ENCODE peak calls at places on chromosomes 16 and 17, in six cellular contexts. K is thoracic aorta, D is endodermal cell, P is lung, C is mammary epithelial cell, I is GM12865. E is an unnamed sample.

GRCh38 chr16:29875206-29875605 is 12.2 kb upstream of the CDIPT start:
- DNase-seq in K (no peak), D (no peak), P (no peak), C (no peak), I (no peak), E (no peak)

GRCh38 chr17:70797166-70797565 is 627.8 kb downstream of the KCNJ2 start:
- DNase-seq in K (no peak), D (no peak), P (no peak), C (no peak), I (no peak), E (no peak)

GRCh38 chr17:17151962-17152361 is 54.2 kb downstream of the PLD6 start:
- DNase-seq in K (peak), D (no peak), P (peak), C (peak), I (peak), E (peak)

GRCh38 chr17:47120521-47121095 is 68.5 kb downstream of the CDC27 start:
- DNase-seq in K (no peak), D (no peak), P (no peak), C (no peak), I (no peak), E (peak)

GRCh38 chr16:82741073-82741615 is 114.4 kb downstream of the CDH13 start:
- DNase-seq in K (no peak), D (no peak), P (no peak), C (peak), I (no peak), E (no peak)

GRCh38 chr17:17605747-17606083 is 14.2 kb upstream of the PEMT start:
- DNase-seq in K (no peak), D (no peak), P (no peak), C (no peak), I (peak), E (peak)

GRCh38 chr16:10180771-10181163 is 1.5 kb downstream of the GRIN2A start:
- DNase-seq in K (no peak), D (peak), P (no peak), C (no peak), I (peak), E (no peak)

GRCh38 chr16:57480127-57480753 is 6.1 kb downstream of the DOK4 start:
- DNase-seq in K (no peak), D (peak), P (peak), C (no peak), I (no peak), E (peak)

GRCh38 chr17:46722662-46723285 is 95.7 kb downstream of the WNT3 start:
- DNase-seq in K (no peak), D (no peak), P (no peak), C (no peak), I (no peak), E (no peak)

GRCh38 chr17:36884495-36885160 is 52.6 kb upstream of the LHX1 start:
- DNase-seq in K (no peak), D (peak), P (no peak), C (no peak), I (no peak), E (no peak)

GRCh38 chr17:49497147-49498036 is 2.3 kb downstream of the NGFR start:
- DNase-seq in K (peak), D (peak), P (no peak), C (peak), I (no peak), E (no peak)

GRCh38 chr16:424623-425081 is 797 bp upstream of the RAB11FIP3 start:
- DNase-seq in K (no peak), D (peak), P (peak), C (no peak), I (no peak), E (no peak)

GRCh38 chr16:69822174-69822935 is 60.2 kb downstream of the WWP2 start:
- DNase-seq in K (no peak), D (no peak), P (no peak), C (no peak), I (no peak), E (no peak)

GRCh38 chr17:3803308-3803640 is 2.3 kb upstream of the ITGAE start:
- DNase-seq in K (no peak), D (no peak), P (no peak), C (no peak), I (no peak), E (no peak)

GRCh38 chr17:40307691-40308289 is 1.2 kb upstream of the RARA start:
- DNase-seq in K (no peak), D (no peak), P (no peak), C (no peak), I (no peak), E (no peak)

GRCh38 chr17:3030096-3030495 is 33.3 kb downstream of the OR1D5 start:
- DNase-seq in K (no peak), D (peak), P (no peak), C (no peak), I (no peak), E (peak)

GRCh38 chr16:86517652-86518258 is 7.4 kb downstream of the FOXF1 start:
- DNase-seq in K (no peak), D (peak), P (peak), C (peak), I (peak), E (peak)

GRCh38 chr17:38418069-38418692 is 10.1 kb upstream of the ARHGAP23 start:
- DNase-seq in K (no peak), D (no peak), P (no peak), C (no peak), I (no peak), E (no peak)

GRCh38 chr17:44155488-44155887 is 13.8 kb downstream of the HROB start:
- DNase-seq in K (no peak), D (peak), P (no peak), C (no peak), I (no peak), E (no peak)

GRCh38 chr17:79944821-79945391 is 90.8 kb downstream of the TBC1D16 start:
- DNase-seq in K (no peak), D (no peak), P (no peak), C (no peak), I (no peak), E (no peak)

GRCh38 chr16:57996406-57997175 is 3.9 kb downstream of the ZNF319 start:
- DNase-seq in K (no peak), D (peak), P (no peak), C (no peak), I (no peak), E (no peak)

GRCh38 chr16:57626420-57627170 is 1.8 kb upstream of the ADGRG1 start:
- DNase-seq in K (no peak), D (no peak), P (no peak), C (no peak), I (no peak), E (no peak)

GRCh38 chr17:64784353-64784798 is 122.3 kb upstream of the SMURF2 start:
- DNase-seq in K (no peak), D (peak), P (no peak), C (no peak), I (no peak), E (no peak)

GRCh38 chr17:65173284-65173793 is 36.2 kb downstream of the RGS9 start:
- DNase-seq in K (no peak), D (peak), P (no peak), C (no peak), I (peak), E (peak)

GRCh38 chr17:32335647-32336046 is 6.3 kb downstream of the C17orf75 start:
- DNase-seq in K (no peak), D (peak), P (no peak), C (peak), I (no peak), E (peak)

GRCh38 chr16:13660807-13661206 is 259.1 kb upstream of the ERCC4 start:
- DNase-seq in K (no peak), D (no peak), P (no peak), C (no peak), I (no peak), E (no peak)

GRCh38 chr17:57488856-57489255 is 232.5 kb downstream of the MSI2 start:
- DNase-seq in K (no peak), D (no peak), P (no peak), C (no peak), I (no peak), E (no peak)

GRCh38 chr16:75244844-75245758 is 6.3 kb downstream of the BCAR1 start:
- DNase-seq in K (peak), D (peak), P (peak), C (peak), I (peak), E (peak)

GRCh38 chr17:34300652-34301390 is 15.3 kb downstream of the CCL11 start:
- DNase-seq in K (no peak), D (no peak), P (peak), C (no peak), I (peak), E (peak)

GRCh38 chr16:68370921-68371651 is 60.3 kb downstream of the PRMT7 start:
- DNase-seq in K (no peak), D (no peak), P (no peak), C (no peak), I (no peak), E (no peak)

GRCh38 chr16:4301968-4302367 is 13.9 kb upstream of the GLIS2 start:
- DNase-seq in K (no peak), D (no peak), P (no peak), C (no peak), I (no peak), E (no peak)

GRCh38 chr17:73902416-73903181 is 258.4 kb upstream of the SDK2 start:
- DNase-seq in K (no peak), D (peak), P (no peak), C (no peak), I (no peak), E (no peak)

GRCh38 chr17:72297326-72298115 is 176.7 kb downstream of the SOX9 start:
- DNase-seq in K (no peak), D (no peak), P (no peak), C (peak), I (no peak), E (peak)

GRCh38 chr17:37261286-37261685 is 114.5 kb upstream of the C17orf78 start:
- DNase-seq in K (no peak), D (no peak), P (no peak), C (peak), I (no peak), E (peak)

GRCh38 chr16:53282975-53283946 is 151.0 kb upstream of the RBL2 start:
- DNase-seq in K (no peak), D (no peak), P (no peak), C (peak), I (peak), E (peak)

GRCh38 chr17:49442051-49442450 is 27.4 kb upstream of the PHB1 start:
- DNase-seq in K (no peak), D (peak), P (no peak), C (no peak), I (no peak), E (no peak)

GRCh38 chr17:28335959-28336871 is 654 bp downstream of the TNFAIP1 start:
- DNase-seq in K (no peak), D (peak), P (peak), C (peak), I (no peak), E (peak)

GRCh38 chr17:36705651-36706436 is 104.5 kb downstream of the MRM1 start:
- DNase-seq in K (no peak), D (peak), P (peak), C (peak), I (peak), E (peak)

GRCh38 chr17:34474706-34475105 is 104.7 kb upstream of the TMEM132E start:
- DNase-seq in K (no peak), D (peak), P (no peak), C (no peak), I (no peak), E (no peak)

GRCh38 chr17:81193470-81194224 is 27.6 kb upstream of the AATK start:
- DNase-seq in K (no peak), D (no peak), P (no peak), C (no peak), I (peak), E (peak)

GRCh38 chr17:8611671-8612298 is 18.7 kb downstream of the MYH10 start:
- DNase-seq in K (no peak), D (no peak), P (no peak), C (no peak), I (no peak), E (peak)
- H3K4me3 ChIP-seq in K (peak), D (no peak), P (no peak), C (no peak), I (no peak), E (peak)

GRCh38 chr17:5191541-5192417 is at the start of gene ZNF594:
- DNase-seq in K (peak), D (peak), P (peak), C (peak), I (peak), E (peak)
- TF ChIP-seq CTCF in K (peak), D (peak), P (peak), C (peak), I (peak), E (peak)

DNA sequence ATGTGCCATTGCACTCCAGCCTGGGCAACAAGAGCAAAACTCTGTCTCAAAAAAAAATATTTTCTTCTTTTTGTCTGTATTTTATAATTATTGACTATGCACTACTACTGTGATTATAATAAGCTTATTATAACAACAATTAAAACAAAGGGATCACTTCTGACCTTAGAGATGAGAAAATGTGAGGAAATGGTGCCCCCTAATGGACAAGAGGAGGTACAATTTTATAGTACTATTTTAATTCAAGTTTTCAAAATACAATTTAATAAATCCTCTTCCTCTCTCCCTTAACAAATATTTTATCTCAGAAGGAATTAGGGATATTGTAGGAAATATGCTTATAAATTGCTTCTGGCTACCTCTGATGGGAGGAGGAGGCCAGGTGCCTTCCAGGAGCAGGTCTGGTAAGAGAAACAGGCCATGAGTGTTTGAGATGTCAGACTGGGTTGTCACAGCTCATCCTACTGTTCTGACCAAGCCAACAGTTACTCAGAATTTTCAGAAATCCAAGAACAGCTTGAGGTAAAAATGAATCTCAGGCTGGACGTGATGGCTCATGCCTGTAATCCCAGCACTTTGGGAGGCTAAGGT is 14.0 kb downstream of the VPS53 start:
- DNase-seq in K (no peak), D (no peak), P (no peak), C (no peak), I (peak), E (peak)
- H3K4me3 ChIP-seq in K (no peak), D (no peak), P (no peak), C (no peak), I (no peak), E (no peak)

GRCh38 chr17:77772461-77772897 is 186.0 kb upstream of the TNRC6C start:
- DNase-seq in K (no peak), D (peak), P (peak), C (no peak), I (peak), E (peak)
- TF ChIP-seq CTCF in K (no peak), D (peak), P (peak), C (peak), I (peak), E (peak)

GRCh38 chr17:15502315-15503112 is 35.1 kb upstream of the CDRT4 start:
- DNase-seq in K (peak), D (peak), P (peak), C (peak), I (peak), E (peak)

GRCh38 chr17:15503731-15504130 is 36.3 kb upstream of the CDRT4 start:
- DNase-seq in K (no peak), D (no peak), P (no peak), C (no peak), I (no peak), E (no peak)

GRCh38 chr17:15498107-15498506 is 30.7 kb upstream of the CDRT4 start:
- DNase-seq in K (no peak), D (peak), P (no peak), C (no peak), I (peak), E (peak)

GRCh38 chr17:15501282-15501681 is 33.9 kb upstream of the CDRT4 start:
- DNase-seq in K (no peak), D (no peak), P (no peak), C (no peak), I (no peak), E (no peak)

GRCh38 chr17:15501788-15502187 is 34.4 kb upstream of the CDRT4 start:
- DNase-seq in K (no peak), D (no peak), P (no peak), C (no peak), I (no peak), E (no peak)
- H3K4me3 ChIP-seq in K (no peak), D (no peak), P (no peak), C (no peak), I (no peak), E (no peak)